ENCODE peak calls at places on chromosomes 16 and 17, in eight cellular contexts. K is astrocyte, T is adrenal gland, W is ascending aorta, N is small intestine, E is RWPE2, P is tibial nerve, R is psoas muscle. G is an unnamed sample.
A peak's percentile ranks its signal among the peaks of the same experiment; 100 is the strongest.

GRCh38 chr17:45145035-45145389 is 3.3 kb upstream of the HEXIM1 start:
- DNase-seq in N (no peak), K (no peak), T (no peak), R (peak; percentile 56), E (no peak), P (no peak), W (no peak), G (no peak)

GRCh38 chr17:66831383-66832220 is 3.3 kb upstream of the CACNG5 start:
- DNase-seq in P (no peak), K (no peak), W (no peak), T (no peak), E (no peak), R (no peak), N (no peak), G (no peak)

GRCh38 chr16:66516808-66517585 is 32.9 kb downstream of the TK2 start:
- DNase-seq in R (peak; percentile 99), N (peak; percentile 100), W (peak; percentile 94), T (peak; percentile 99), K (peak; percentile 98), P (peak; percentile 99), E (peak; percentile 97), G (peak; percentile 97)

GRCh38 chr16:28311913-28312312 is 19.6 kb downstream of the SBK1 start:
- DNase-seq in N (no peak), W (no peak), P (no peak), T (no peak), R (peak; percentile 42), K (no peak), E (no peak), G (no peak)

GRCh38 chr17:17684901-17685774 is 3.9 kb downstream of the RAI1 start:
- DNase-seq in N (no peak), R (no peak), W (no peak), P (no peak), T (peak; percentile 36), K (no peak), E (no peak), G (peak; percentile 62)

GRCh38 chr16:58843675-58844074 is 109.6 kb upstream of the GOT2 start:
- DNase-seq in N (no peak), W (no peak), K (peak; percentile 22), E (no peak), P (no peak), R (no peak), T (no peak), G (no peak)

GRCh38 chr17:46950997-46951621 is 27.9 kb downstream of the RPRML start:
- DNase-seq in N (no peak), T (no peak), P (no peak), K (no peak), R (peak; percentile 35), W (no peak), E (no peak), G (no peak)

GRCh38 chr16:73298562-73298961 is 250.6 kb upstream of the ZFHX3 start:
- DNase-seq in E (no peak), P (no peak), K (peak; percentile 22), W (no peak), T (no peak), N (no peak), R (no peak), G (no peak)

GRCh38 chr16:57004387-57005250 is 15.3 kb downstream of the NLRC5 start:
- DNase-seq in P (no peak), W (no peak), N (no peak), R (no peak), K (no peak), E (no peak), T (peak; percentile 3), G (no peak)

GRCh38 chr17:32497431-32498205 is 10.8 kb downstream of the CDK5R1 start:
- DNase-seq in N (no peak), E (no peak), T (no peak), P (no peak), K (peak; percentile 11), W (no peak), R (peak; percentile 55), G (no peak)

GRCh38 chr17:57989011-57989345 is 924 bp upstream of the VEZF1 start:
- DNase-seq in W (no peak), P (no peak), K (peak; percentile 20), E (no peak), N (peak; percentile 66), R (peak; percentile 66), T (peak; percentile 49), G (peak; percentile 31)

GRCh38 chr16:65392831-65393565 is 271.1 kb upstream of the CDH11 start:
- DNase-seq in R (no peak), W (no peak), N (no peak), K (peak; percentile 69), T (no peak), P (no peak), E (no peak), G (no peak)

GRCh38 chr17:30997270-30997669 is 26.4 kb downstream of the RNF135 start:
- DNase-seq in T (no peak), P (no peak), R (no peak), W (no peak), K (no peak), N (no peak), E (no peak), G (no peak)

GRCh38 chr16:88783391-88784073 is 1.5 kb downstream of the PIEZO1 start:
- DNase-seq in R (peak; percentile 49), K (no peak), E (no peak), W (no peak), T (no peak), N (no peak), P (peak; percentile 53), G (peak; percentile 54)

GRCh38 chr16:88430524-88431446 is 22.3 kb upstream of the ZFPM1 start:
- DNase-seq in P (no peak), W (no peak), K (no peak), E (no peak), R (no peak), N (no peak), T (no peak), G (no peak)

GRCh38 chr17:40532520-40533253 is 31.3 kb upstream of the TNS4 start:
- DNase-seq in T (peak; percentile 4), W (no peak), N (peak; percentile 67), R (no peak), P (no peak), E (peak; percentile 3), K (no peak), G (no peak)

GRCh38 chr17:28996554-28997096 is 9.2 kb downstream of the SEZ6 start:
- DNase-seq in T (no peak), W (no peak), R (no peak), E (no peak), K (no peak), N (no peak), P (no peak), G (no peak)

DNA sequence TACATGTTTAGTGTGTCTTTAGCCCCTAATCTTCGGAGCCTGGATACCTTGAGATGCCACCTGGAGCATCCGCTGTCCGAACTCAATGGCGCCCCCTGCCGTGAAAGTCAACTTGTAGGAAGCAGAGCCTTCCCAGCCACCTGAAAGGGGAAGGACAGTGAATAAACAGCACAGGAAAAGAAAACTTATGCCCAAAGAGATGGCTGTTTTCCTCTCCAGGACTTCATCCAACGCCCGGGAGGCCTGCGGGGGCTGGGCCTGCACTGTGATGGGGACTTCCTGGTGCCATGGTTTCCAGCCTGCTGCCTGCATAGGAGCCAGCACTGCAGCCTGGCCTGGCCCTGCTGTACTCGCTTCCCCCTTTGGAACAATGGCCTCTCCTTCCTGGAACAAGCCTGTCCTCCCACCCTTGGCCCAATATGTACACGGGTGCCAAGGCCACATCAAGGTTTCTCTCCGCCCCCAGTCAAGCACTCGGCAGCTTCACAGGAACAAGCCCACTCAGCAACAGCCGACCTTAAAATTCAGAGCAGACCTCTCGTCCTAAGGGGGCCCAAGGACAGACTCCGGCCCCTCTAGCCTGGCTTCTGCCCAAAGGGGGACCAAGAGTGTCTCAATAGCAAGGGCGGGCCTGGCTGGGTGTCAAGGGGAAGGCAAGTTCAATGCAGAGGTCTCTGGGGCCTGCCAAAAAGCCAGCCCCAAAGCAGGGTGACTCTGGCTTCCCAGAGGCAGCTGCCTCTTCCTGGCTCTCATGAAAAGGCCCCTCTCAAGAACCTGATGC is 4.5 kb upstream of the UNC13D start:
- DNase-seq in W (no peak), K (no peak), N (peak; percentile 73), R (peak; percentile 83), P (peak; percentile 85), E (peak; percentile 79), T (peak; percentile 78), G (peak; percentile 86)
- H3K9me3 ChIP-seq in W (no peaks in the 10 kb centered on the region), K (no peaks in the 10 kb centered on the region), N (no peaks in the 10 kb centered on the region), R (no peaks in the 10 kb centered on the region), P (no peaks in the 10 kb centered on the region), E (no peaks in the 10 kb centered on the region), T (no peaks in the 10 kb centered on the region), G (no peaks in the 10 kb centered on the region)

GRCh38 chr17:7307686-7308624 is 527 bp downstream of the EIF5A start:
- DNase-seq in P (no peak), N (peak; percentile 40), K (no peak), T (peak; percentile 58), R (peak; percentile 86), W (no peak), E (no peak), G (peak; percentile 51)

GRCh38 chr17:7306911-7307685 is at the start of gene EIF5A:
- DNase-seq in P (peak; percentile 99), N (peak; percentile 100), K (peak; percentile 98), T (peak; percentile 100), E (peak; percentile 100), W (peak; percentile 98), R (peak; percentile 100), G (peak; percentile 100)

GRCh38 chr17:7309628-7310027 is 2.2 kb downstream of the EIF5A start:
- DNase-seq in K (no peak), N (no peak), R (no peak), T (no peak), W (no peak), E (no peak), P (no peak), G (no peak)

GRCh38 chr17:7308625-7309433 is 1.4 kb downstream of the EIF5A start:
- DNase-seq in W (no peak), K (peak; percentile 66), R (peak; percentile 84), N (peak; percentile 90), E (no peak), P (peak; percentile 70), T (peak; percentile 89), G (peak; percentile 81)

DNA sequence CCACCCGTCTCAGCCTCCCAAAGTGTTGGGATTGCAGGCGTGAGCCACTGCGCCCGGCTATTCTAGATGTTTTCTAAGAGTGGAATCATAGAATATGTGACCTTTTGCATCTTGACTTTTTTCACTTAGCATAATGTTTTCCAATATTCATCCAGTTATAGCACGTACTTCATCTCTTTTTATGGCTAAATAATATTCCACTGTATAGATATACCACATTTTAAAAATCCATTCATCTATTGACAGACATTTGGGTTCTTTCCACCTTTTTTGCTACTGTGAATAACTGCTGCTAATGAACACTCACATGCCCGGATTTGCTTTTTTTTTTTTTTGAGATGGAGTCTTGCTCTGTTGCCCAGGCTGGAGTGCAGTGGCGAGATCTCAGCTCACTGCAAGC is 3.2 kb upstream of the EIF5A start:
- DNase-seq in R (no peak), N (no peak), E (no peak), T (no peak), K (no peak), W (no peak), P (no peak), G (no peak)
- H3K4me1 ChIP-seq in R (peaks cover 1% of the 10 kb centered on the region), N (no peaks in the 10 kb centered on the region), E (peaks cover 2% of the 10 kb centered on the region), T (peaks cover 3% of the 10 kb centered on the region), K (peaks cover 9% of the 10 kb centered on the region), W (peaks cover 9% of the 10 kb centered on the region), P (peaks cover 2% of the 10 kb centered on the region), G (peaks cover 11% of the 10 kb centered on the region)

GRCh38 chr16:85027349-85027967 is at the start of gene KIAA0513:
- DNase-seq in K (peak; percentile 65), R (peak; percentile 97), W (peak; percentile 60), E (peak; percentile 91), P (peak; percentile 89), T (peak; percentile 95), N (peak; percentile 95), G (peak; percentile 97)
- H3K4me3 ChIP-seq in K (peak within 1 kb of the TSS; percentile 84), R (peak within 1 kb of the TSS; percentile 80), W (peak within 1 kb of the TSS; percentile 93), E (peak within 1 kb of the TSS; percentile 50), P (peak within 1 kb of the TSS; percentile 84), T (peak within 1 kb of the TSS; percentile 50), N (peak within 1 kb of the TSS; percentile 90), G (peak within 1 kb of the TSS; percentile 99)

GRCh38 chr16:71226229-71227141 is 4.0 kb downstream of the HYDIN start:
- DNase-seq in T (no peak), K (no peak), N (no peak), P (no peak), E (no peak), W (no peak), R (no peak), G (no peak)
- H3K9me3 ChIP-seq in T (no peaks in the 10 kb centered on the region), K (peaks cover 4% of the 10 kb centered on the region), N (peaks cover 3% of the 10 kb centered on the region), P (no peaks in the 10 kb centered on the region), E (no peaks in the 10 kb centered on the region), W (peaks cover 28% of the 10 kb centered on the region), R (peaks cover 25% of the 10 kb centered on the region), G (peaks cover 34% of the 10 kb centered on the region)